ENCODE peak calls at places on chromosomes 11 and 22, in four cellular contexts. One of them, this sample, is unnamed.

GRCh38 chr11:35187996-35188395 is 49.0 kb downstream of the CD44 start:
- DNase-seq in breast epithelium: no peak
- DNase-seq in endothelial cell of umbilical vein: no peak
- DNase-seq in HCT116: no peak
- DNase-seq in this sample: no peak

GRCh38 chr22:35838849-35839646 is 121.4 kb downstream of the APOL5 start:
- DNase-seq in endothelial cell of umbilical vein: peak
- DNase-seq in breast epithelium: no peak
- DNase-seq in HCT116: peak
- DNase-seq in this sample: no peak

GRCh38 chr11:110345756-110346155 is 49.3 kb upstream of the RDX start:
- DNase-seq in HCT116: no peak
- DNase-seq in endothelial cell of umbilical vein: peak
- DNase-seq in breast epithelium: no peak
- DNase-seq in this sample: no peak

GRCh38 chr11:5690736-5691135 is 1.1 kb downstream of the TRIM22 start:
- DNase-seq in HCT116: no peak
- DNase-seq in breast epithelium: no peak
- DNase-seq in endothelial cell of umbilical vein: peak
- DNase-seq in this sample: no peak

GRCh38 chr11:44632466-44633123 is 67.1 kb downstream of the CD82 start:
- DNase-seq in endothelial cell of umbilical vein: peak
- DNase-seq in breast epithelium: no peak
- DNase-seq in HCT116: peak
- DNase-seq in this sample: no peak

GRCh38 chr11:117034901-117035300 is 63.3 kb downstream of the SIK3 start:
- DNase-seq in HCT116: no peak
- DNase-seq in endothelial cell of umbilical vein: peak
- DNase-seq in breast epithelium: no peak
- DNase-seq in this sample: no peak

GRCh38 chr11:120400564-120401364 is 64.6 kb downstream of the ARHGEF12 start:
- DNase-seq in HCT116: peak
- DNase-seq in endothelial cell of umbilical vein: peak
- DNase-seq in breast epithelium: no peak
- DNase-seq in this sample: no peak

GRCh38 chr22:30212363-30212995 is 34.1 kb downstream of the LIF start:
- DNase-seq in endothelial cell of umbilical vein: peak
- DNase-seq in breast epithelium: peak
- DNase-seq in HCT116: peak
- DNase-seq in this sample: no peak

GRCh38 chr11:105553015-105553414 is 56.9 kb upstream of the GRIA4 start:
- DNase-seq in endothelial cell of umbilical vein: no peak
- DNase-seq in HCT116: no peak
- DNase-seq in breast epithelium: no peak
- DNase-seq in this sample: no peak

GRCh38 chr11:14422052-14422813 is 63.2 kb upstream of the RRAS2 start:
- DNase-seq in breast epithelium: peak
- DNase-seq in endothelial cell of umbilical vein: peak
- DNase-seq in HCT116: peak
- DNase-seq in this sample: no peak

GRCh38 chr22:38069372-38070249 is 12.4 kb downstream of the PICK1 start:
- DNase-seq in HCT116: no peak
- DNase-seq in endothelial cell of umbilical vein: peak
- DNase-seq in breast epithelium: no peak
- DNase-seq in this sample: no peak

GRCh38 chr22:37747090-37747714 is 50.4 kb downstream of the TRIOBP start:
- DNase-seq in endothelial cell of umbilical vein: peak
- DNase-seq in HCT116: no peak
- DNase-seq in breast epithelium: no peak
- DNase-seq in this sample: no peak

GRCh38 chr11:12707500-12707880 is 33.3 kb downstream of the TEAD1 start:
- DNase-seq in breast epithelium: no peak
- DNase-seq in endothelial cell of umbilical vein: no peak
- DNase-seq in HCT116: no peak
- DNase-seq in this sample: no peak

GRCh38 chr22:22164541-22165272 is 79.9 kb upstream of the VPREB1 start:
- DNase-seq in HCT116: no peak
- DNase-seq in breast epithelium: no peak
- DNase-seq in endothelial cell of umbilical vein: no peak
- DNase-seq in this sample: no peak

GRCh38 chr11:8282621-8283509 is 19.2 kb upstream of the LMO1 start:
- DNase-seq in breast epithelium: no peak
- DNase-seq in endothelial cell of umbilical vein: no peak
- DNase-seq in HCT116: no peak
- DNase-seq in this sample: no peak

GRCh38 chr11:129861702-129862107 is 33.7 kb downstream of the NFRKB start:
- DNase-seq in breast epithelium: peak
- DNase-seq in endothelial cell of umbilical vein: peak
- DNase-seq in HCT116: peak
- DNase-seq in this sample: peak

GRCh38 chr11:78943841-78944240 is 369.2 kb upstream of the NARS2 start:
- DNase-seq in endothelial cell of umbilical vein: no peak
- DNase-seq in HCT116: no peak
- DNase-seq in breast epithelium: no peak
- DNase-seq in this sample: no peak

GRCh38 chr11:76510060-76511047 is 65.5 kb downstream of the EMSY start:
- DNase-seq in HCT116: no peak
- DNase-seq in breast epithelium: no peak
- DNase-seq in endothelial cell of umbilical vein: no peak
- DNase-seq in this sample: peak

GRCh38 chr11:3218483-3219280 is at the start of gene MRGPRG:
- DNase-seq in HCT116: no peak
- DNase-seq in breast epithelium: peak
- DNase-seq in endothelial cell of umbilical vein: no peak
- DNase-seq in this sample: no peak

GRCh38 chr11:12467610-12468009 is 90.2 kb downstream of the PARVA start:
- DNase-seq in endothelial cell of umbilical vein: no peak
- DNase-seq in breast epithelium: no peak
- DNase-seq in HCT116: no peak
- DNase-seq in this sample: no peak

GRCh38 chr11:85766801-85767200 is 44.1 kb downstream of the SYTL2 start:
- DNase-seq in breast epithelium: no peak
- DNase-seq in HCT116: no peak
- DNase-seq in endothelial cell of umbilical vein: no peak
- DNase-seq in this sample: no peak

GRCh38 chr11:45897556-45897955 is 9.5 kb downstream of the FREY1 start:
- DNase-seq in endothelial cell of umbilical vein: no peak
- DNase-seq in breast epithelium: no peak
- DNase-seq in HCT116: no peak
- DNase-seq in this sample: no peak

GRCh38 chr11:19073454-19074415 is 13.2 kb upstream of the MRGPRX2 start:
- DNase-seq in endothelial cell of umbilical vein: no peak
- DNase-seq in breast epithelium: no peak
- DNase-seq in HCT116: no peak
- DNase-seq in this sample: no peak

GRCh38 chr11:44608654-44609027 is 43.2 kb downstream of the CD82 start:
- DNase-seq in HCT116: no peak
- DNase-seq in endothelial cell of umbilical vein: no peak
- DNase-seq in breast epithelium: no peak
- DNase-seq in this sample: no peak

GRCh38 chr11:20000393-20001134 is 159.7 kb downstream of the DBX1 start:
- DNase-seq in breast epithelium: no peak
- DNase-seq in HCT116: no peak
- DNase-seq in endothelial cell of umbilical vein: no peak
- DNase-seq in this sample: no peak

GRCh38 chr11:12267921-12268320 is 109.5 kb upstream of the PARVA start:
- DNase-seq in HCT116: no peak
- DNase-seq in breast epithelium: no peak
- DNase-seq in endothelial cell of umbilical vein: no peak
- DNase-seq in this sample: no peak

GRCh38 chr11:72584293-72584921 is 89.8 kb downstream of the PDE2A start:
- DNase-seq in endothelial cell of umbilical vein: no peak
- DNase-seq in breast epithelium: no peak
- DNase-seq in HCT116: no peak
- DNase-seq in this sample: no peak

GRCh38 chr11:1121343-1122331 is 36.1 kb upstream of the MUC5AC start:
- DNase-seq in endothelial cell of umbilical vein: no peak
- DNase-seq in breast epithelium: no peak
- DNase-seq in HCT116: no peak
- DNase-seq in this sample: no peak

GRCh38 chr11:128179512-128179911 is 407.8 kb downstream of the ETS1 start:
- DNase-seq in endothelial cell of umbilical vein: no peak
- DNase-seq in HCT116: no peak
- DNase-seq in breast epithelium: no peak
- DNase-seq in this sample: no peak

GRCh38 chr11:128172046-128172878 is 415.1 kb downstream of the ETS1 start:
- DNase-seq in HCT116: peak
- DNase-seq in breast epithelium: peak
- DNase-seq in endothelial cell of umbilical vein: peak
- DNase-seq in this sample: peak

GRCh38 chr11:128171496-128171895 is 415.9 kb downstream of the ETS1 start:
- DNase-seq in endothelial cell of umbilical vein: peak
- DNase-seq in breast epithelium: no peak
- DNase-seq in HCT116: no peak
- DNase-seq in this sample: no peak

GRCh38 chr11:128179049-128179448 is 408.3 kb downstream of the ETS1 start:
- DNase-seq in HCT116: no peak
- DNase-seq in endothelial cell of umbilical vein: no peak
- DNase-seq in breast epithelium: no peak
- DNase-seq in this sample: no peak

DNA sequence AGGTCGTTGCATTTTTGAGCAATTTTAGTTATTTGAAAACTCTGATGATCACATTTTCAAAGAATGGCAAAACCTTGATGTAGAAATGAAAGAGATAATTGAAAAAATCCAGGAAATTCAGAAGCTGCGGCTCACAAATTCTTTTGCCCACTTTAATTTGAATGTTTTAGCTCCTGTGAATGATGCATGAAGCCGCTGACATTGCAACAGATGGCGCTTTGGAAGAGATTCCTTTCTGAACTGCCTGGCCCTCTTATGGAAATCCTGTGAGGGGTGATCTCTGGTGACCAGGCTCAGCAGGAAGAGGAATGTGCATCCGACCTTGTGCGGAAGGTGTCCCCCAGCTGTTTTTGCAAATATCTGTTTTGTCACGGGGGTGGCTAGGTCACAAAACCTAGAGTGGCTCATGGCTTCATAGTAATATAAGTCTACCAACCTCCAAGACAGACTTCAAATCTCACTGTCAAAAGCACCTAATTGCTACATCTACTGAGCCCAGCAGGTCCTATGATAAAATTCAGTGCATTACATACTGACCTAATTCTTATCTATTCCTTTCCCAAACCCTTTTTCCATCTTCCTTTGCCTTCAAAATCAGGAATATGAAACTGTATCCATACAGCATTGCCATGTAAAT is 412.8 kb downstream of the ETS1 start:
- DNase-seq in HCT116: no peak
- DNase-seq in breast epithelium: no peak
- DNase-seq in endothelial cell of umbilical vein: no peak
- DNase-seq in this sample: no peak
- TF ChIP-seq POLR2AphosphoS5 in HCT116: no peak
- TF ChIP-seq POLR2AphosphoS5 in breast epithelium: no peak
- TF ChIP-seq POLR2AphosphoS5 in endothelial cell of umbilical vein: no peak
- TF ChIP-seq POLR2AphosphoS5 in this sample: no peak

GRCh38 chr11:108593910-108594434 is 404 bp upstream of the EXPH5 start:
- DNase-seq in breast epithelium: no peak
- DNase-seq in endothelial cell of umbilical vein: no peak
- DNase-seq in HCT116: no peak
- DNase-seq in this sample: no peak

GRCh38 chr11:108596701-108597100 is 3.1 kb upstream of the EXPH5 start:
- DNase-seq in endothelial cell of umbilical vein: no peak
- DNase-seq in breast epithelium: no peak
- DNase-seq in HCT116: no peak
- DNase-seq in this sample: no peak

GRCh38 chr11:108592591-108593213 is 866 bp downstream of the EXPH5 start:
- DNase-seq in HCT116: no peak
- DNase-seq in breast epithelium: no peak
- DNase-seq in endothelial cell of umbilical vein: no peak
- DNase-seq in this sample: no peak

GRCh38 chr11:108591893-108592292 is 1.7 kb downstream of the EXPH5 start:
- DNase-seq in breast epithelium: no peak
- DNase-seq in HCT116: no peak
- DNase-seq in endothelial cell of umbilical vein: no peak
- DNase-seq in this sample: no peak

GRCh38 chr11:108593214-108593909 is at the start of gene EXPH5:
- DNase-seq in HCT116: peak
- DNase-seq in endothelial cell of umbilical vein: peak
- DNase-seq in breast epithelium: peak
- DNase-seq in this sample: peak
- TF ChIP-seq POLR2AphosphoS5 in HCT116: peak
- TF ChIP-seq POLR2AphosphoS5 in endothelial cell of umbilical vein: no peak
- TF ChIP-seq POLR2AphosphoS5 in breast epithelium: peak
- TF ChIP-seq POLR2AphosphoS5 in this sample: no peak

GRCh38 chr11:2155511-2155910 is 5.5 kb downstream of the INS start:
- DNase-seq in endothelial cell of umbilical vein: no peak
- DNase-seq in HCT116: no peak
- DNase-seq in breast epithelium: no peak
- DNase-seq in this sample: no peak

GRCh38 chr11:2154889-2155288 is 6.1 kb downstream of the INS start:
- DNase-seq in breast epithelium: no peak
- DNase-seq in endothelial cell of umbilical vein: no peak
- DNase-seq in HCT116: no peak
- DNase-seq in this sample: no peak

GRCh38 chr11:2157294-2158040 is 3.5 kb downstream of the INS start:
- DNase-seq in endothelial cell of umbilical vein: no peak
- DNase-seq in breast epithelium: no peak
- DNase-seq in HCT116: no peak
- DNase-seq in this sample: no peak

GRCh38 chr11:2158291-2158737 is 2.7 kb downstream of the INS start:
- DNase-seq in HCT116: no peak
- DNase-seq in breast epithelium: no peak
- DNase-seq in endothelial cell of umbilical vein: no peak
- DNase-seq in this sample: no peak

GRCh38 chr11:2156416-2157182 is 4.4 kb downstream of the INS start:
- DNase-seq in breast epithelium: peak
- DNase-seq in endothelial cell of umbilical vein: peak
- DNase-seq in HCT116: no peak
- DNase-seq in this sample: no peak
- TF ChIP-seq POLR2AphosphoS5 in breast epithelium: no peak
- TF ChIP-seq POLR2AphosphoS5 in endothelial cell of umbilical vein: no peak
- TF ChIP-seq POLR2AphosphoS5 in HCT116: no peak
- TF ChIP-seq POLR2AphosphoS5 in this sample: no peak

DNA sequence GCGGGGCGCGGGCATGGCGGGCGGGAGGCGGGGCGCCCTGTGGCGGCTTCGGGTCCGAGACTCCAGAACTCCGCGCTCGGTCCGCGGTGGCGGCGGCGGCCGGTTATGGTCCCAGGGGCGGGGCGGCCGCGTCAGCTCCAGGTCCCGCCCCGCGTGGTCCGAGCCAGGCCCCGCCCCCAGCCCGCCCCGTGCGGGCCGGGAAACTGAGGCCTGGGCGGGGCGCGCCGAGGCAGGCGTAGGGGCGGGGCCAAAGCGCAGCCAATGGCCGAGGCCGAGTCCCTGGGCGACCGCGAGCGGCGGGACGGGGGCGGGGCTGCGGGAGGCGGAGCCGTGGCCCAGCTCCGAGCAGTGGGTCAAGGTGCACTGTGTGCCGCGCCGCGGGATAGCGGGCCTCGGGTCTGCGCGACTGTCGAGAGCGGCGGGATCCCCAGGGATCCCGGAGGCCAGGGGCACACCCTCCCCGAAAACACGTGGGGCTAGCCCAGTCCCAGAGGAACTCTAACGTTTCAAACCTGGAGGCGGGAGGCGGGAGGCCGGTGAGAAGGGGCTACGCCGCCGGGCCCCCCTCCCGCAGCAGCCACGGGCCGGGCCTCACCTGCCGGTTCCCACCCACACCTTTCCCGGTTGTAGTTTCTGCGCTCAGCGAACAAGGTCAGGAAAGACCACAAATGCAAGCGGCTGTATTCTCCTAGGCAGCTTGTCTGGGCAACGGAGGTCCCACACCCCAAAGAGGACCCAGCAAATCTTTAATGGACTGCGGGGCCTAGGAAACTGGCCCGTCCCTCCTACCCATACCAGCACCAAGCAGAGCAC is at the start of gene SLC25A1:
- DNase-seq in breast epithelium: peak
- DNase-seq in HCT116: peak
- DNase-seq in endothelial cell of umbilical vein: peak
- DNase-seq in this sample: no peak
- TF ChIP-seq POLR2AphosphoS5 in breast epithelium: no peak
- TF ChIP-seq POLR2AphosphoS5 in HCT116: peak
- TF ChIP-seq POLR2AphosphoS5 in endothelial cell of umbilical vein: no peak
- TF ChIP-seq POLR2AphosphoS5 in this sample: peak

This sample was measured in SK-N-MC.